ENCODE peak calls at places on chromosomes 16 and 17, in seven cellular contexts. Y, N, A, G, E, O and J are unnamed samples.

GRCh38 chr16:11250091-11250785 is 5.8 kb downstream of the SOCS1 start:
- DNase-seq in A (no peak), O (no peak), E (no peak), G (no peak), Y (no peak), N (no peak), J (no peak)

GRCh38 chr16:83804366-83804765 is 3.4 kb upstream of the HSBP1 start:
- DNase-seq in E (no peak), O (no peak), G (no peak), Y (no peak), A (no peak), N (no peak), J (no peak)

GRCh38 chr16:57530104-57530522 is 6.3 kb downstream of the CCDC102A start:
- DNase-seq in E (peak), O (peak), A (no peak), Y (no peak), N (peak), G (no peak), J (no peak)

GRCh38 chr16:76222087-76222486 is 55.1 kb upstream of the CNTNAP4 start:
- DNase-seq in G (peak), A (no peak), O (no peak), E (peak), N (no peak), Y (no peak), J (no peak)

GRCh38 chr16:56807011-56807675 is 57.9 kb upstream of the SLC12A3 start:
- DNase-seq in Y (no peak), A (no peak), O (no peak), E (peak), G (peak), N (no peak), J (no peak)

GRCh38 chr17:17855976-17856375 is 19.2 kb upstream of the SREBF1 start:
- DNase-seq in G (no peak), Y (no peak), O (no peak), A (no peak), N (no peak), E (no peak), J (peak)

GRCh38 chr17:58289869-58290268 is 9.1 kb upstream of the MPO start:
- DNase-seq in N (no peak), G (no peak), E (peak), O (no peak), Y (no peak), A (no peak), J (no peak)

GRCh38 chr16:12896562-12896961 is 4.8 kb upstream of the SHISA9 start:
- DNase-seq in N (no peak), Y (peak), G (peak), E (peak), O (no peak), A (no peak), J (no peak)

GRCh38 chr16:66964049-66964448 is 3.0 kb downstream of the CES3 start:
- DNase-seq in N (no peak), O (no peak), E (no peak), A (no peak), Y (no peak), G (no peak), J (no peak)

GRCh38 chr17:28748852-28749515 is 5.2 kb downstream of the TRAF4 start:
- DNase-seq in Y (no peak), N (no peak), A (no peak), G (peak), O (no peak), E (no peak), J (no peak)

GRCh38 chr17:78933959-78934568 is 8.9 kb upstream of the TIMP2 start:
- DNase-seq in O (peak), A (peak), N (peak), G (peak), Y (peak), E (peak), J (peak)

GRCh38 chr17:58520843-58521430 is 6.5 kb upstream of the MTMR4 start:
- DNase-seq in O (no peak), Y (no peak), A (no peak), G (peak), N (no peak), E (peak), J (no peak)

GRCh38 chr16:397736-398332 is 835 bp downstream of the NME4 start:
- DNase-seq in A (no peak), N (peak), G (peak), O (peak), E (peak), Y (peak), J (peak)

GRCh38 chr16:84724619-84725307 is 25.0 kb downstream of the USP10 start:
- DNase-seq in Y (no peak), E (no peak), N (no peak), O (peak), G (no peak), A (peak), J (no peak)

GRCh38 chr17:19248923-19249574 is 11.9 kb downstream of the EPN2 start:
- DNase-seq in N (peak), Y (no peak), E (no peak), O (peak), G (no peak), A (no peak), J (peak)

GRCh38 chr16:84616515-84616914 is 1.4 kb downstream of the COTL1 start:
- DNase-seq in O (no peak), G (peak), Y (no peak), N (no peak), E (no peak), A (no peak), J (no peak)

GRCh38 chr16:87067890-87068289 is 249.3 kb downstream of the C16orf95 start:
- DNase-seq in A (no peak), G (no peak), Y (no peak), O (no peak), N (no peak), E (no peak), J (no peak)

GRCh38 chr17:83203073-83203471 is 123.7 kb downstream of the METRNL start:
- DNase-seq in E (peak), G (no peak), A (no peak), Y (no peak), O (peak), N (peak), J (peak)

GRCh38 chr16:66516808-66517585 is 32.9 kb downstream of the TK2 start:
- DNase-seq in Y (peak), E (peak), O (peak), N (peak), A (peak), G (peak), J (peak)

GRCh38 chr17:34236341-34236892 is 18.7 kb upstream of the CCL2 start:
- DNase-seq in Y (no peak), E (no peak), N (no peak), G (no peak), A (peak), O (no peak), J (no peak)

GRCh38 chr17:1967092-1967662 is 58.0 kb downstream of the RTN4RL1 start:
- DNase-seq in N (no peak), E (no peak), Y (no peak), A (no peak), G (no peak), O (no peak), J (no peak)

GRCh38 chr17:5236871-5237540 is 2.3 kb upstream of the SCIMP start:
- DNase-seq in E (no peak), O (no peak), A (no peak), Y (no peak), N (no peak), G (no peak), J (no peak)

GRCh38 chr17:47715669-47716325 is 17.2 kb upstream of the TBX21 start:
- DNase-seq in G (no peak), A (no peak), N (no peak), Y (no peak), O (no peak), E (no peak), J (no peak)

GRCh38 chr16:245105-245504 is 10.5 kb downstream of the FAM234A start:
- DNase-seq in O (no peak), N (no peak), A (no peak), Y (no peak), G (no peak), E (no peak), J (no peak)

GRCh38 chr17:72702998-72703397 is 389.5 kb downstream of the SLC39A11 start:
- DNase-seq in E (no peak), O (no peak), A (no peak), N (no peak), Y (no peak), G (no peak), J (no peak)

GRCh38 chr16:46883690-46884512 is at the start of gene GPT2:
- DNase-seq in O (peak), A (no peak), E (peak), Y (peak), N (peak), G (peak), J (peak)
- TF ChIP-seq CTCF in O (peak), A (no peak), E (peak), Y (no peak), N (no peak), G (no peak), J (peak)

DNA sequence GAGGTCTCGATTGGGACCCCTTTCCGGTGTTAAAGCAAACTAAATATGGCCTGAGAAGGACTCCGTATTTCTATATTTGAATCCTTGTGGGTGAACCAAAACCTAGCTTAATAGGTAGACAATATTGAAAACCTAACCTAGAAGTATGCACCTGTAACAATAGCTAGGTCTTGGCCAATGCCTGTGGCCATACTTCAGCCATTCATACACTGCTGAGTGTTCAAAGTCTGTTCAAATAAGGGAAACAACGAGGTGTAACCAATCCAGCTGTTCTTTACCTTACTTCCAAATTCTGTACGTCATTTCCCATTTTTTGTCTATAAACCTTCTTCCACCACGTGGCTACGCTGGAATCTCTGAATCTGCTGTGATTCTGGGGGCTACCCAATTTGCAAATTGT is 34.1 kb upstream of the HELZ start:
- DNase-seq in O (no peak), G (no peak), E (peak), Y (no peak), A (no peak), N (no peak), J (no peak)
- TF ChIP-seq POLR2A in O (no peak), G (no peak), E (no peak), Y (no peak), A (no peak), N (no peak), J (no peak)

GRCh38 chr16:31458073-31458834 is 1.0 kb upstream of the ARMC5 start:
- DNase-seq in Y (peak), G (peak), A (no peak), N (peak), O (no peak), E (peak), J (peak)
- TF ChIP-seq CTCF in Y (no peak), G (no peak), A (no peak), N (peak), O (no peak), E (peak), J (no peak)

GRCh38 chr16:21652451-21652850 is at the start of gene IGSF6:
- DNase-seq in N (no peak), O (no peak), G (no peak), A (no peak), E (no peak), Y (no peak), J (no peak)
- TF ChIP-seq POLR2A in N (no peak), O (no peak), G (no peak), A (no peak), E (no peak), Y (no peak), J (no peak)

DNA sequence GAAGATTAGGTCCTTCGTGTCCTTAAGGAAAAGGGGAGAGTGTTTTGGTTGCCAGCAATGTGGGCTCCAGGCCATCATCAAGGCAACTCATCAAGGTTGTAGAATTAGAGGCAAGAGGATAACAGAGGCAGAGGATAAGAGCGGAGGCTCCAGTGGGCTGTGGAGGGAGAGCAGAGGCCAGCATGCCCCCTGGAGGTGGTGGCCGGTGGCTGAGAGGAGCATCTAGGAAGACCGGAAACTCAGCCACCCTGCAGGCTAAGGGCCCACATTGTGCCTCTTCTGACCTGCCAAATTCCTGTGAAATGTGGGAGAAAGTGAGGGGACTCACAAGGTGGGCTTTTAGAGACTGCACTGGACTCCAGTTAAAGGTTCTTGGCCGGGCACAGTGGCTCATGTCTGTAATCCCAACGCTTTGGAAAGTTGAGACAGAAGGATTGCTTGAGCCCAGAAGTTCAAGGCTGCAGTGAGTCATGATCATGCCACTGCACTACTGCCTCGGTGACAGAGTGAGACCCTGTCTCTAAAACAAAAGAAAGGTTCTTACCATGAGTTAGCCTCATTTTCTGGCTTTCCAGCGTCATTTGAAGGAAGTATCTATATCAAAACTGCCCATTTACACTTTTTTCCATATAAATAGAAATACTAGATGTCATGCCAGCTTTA is 62.7 kb upstream of the ADORA2B start:
- DNase-seq in N (no peak), Y (no peak), A (no peak), E (peak), O (no peak), G (no peak), J (no peak)
- TF ChIP-seq CTCF in N (no peak), Y (no peak), A (no peak), E (peak), O (no peak), G (no peak), J (no peak)

DNA sequence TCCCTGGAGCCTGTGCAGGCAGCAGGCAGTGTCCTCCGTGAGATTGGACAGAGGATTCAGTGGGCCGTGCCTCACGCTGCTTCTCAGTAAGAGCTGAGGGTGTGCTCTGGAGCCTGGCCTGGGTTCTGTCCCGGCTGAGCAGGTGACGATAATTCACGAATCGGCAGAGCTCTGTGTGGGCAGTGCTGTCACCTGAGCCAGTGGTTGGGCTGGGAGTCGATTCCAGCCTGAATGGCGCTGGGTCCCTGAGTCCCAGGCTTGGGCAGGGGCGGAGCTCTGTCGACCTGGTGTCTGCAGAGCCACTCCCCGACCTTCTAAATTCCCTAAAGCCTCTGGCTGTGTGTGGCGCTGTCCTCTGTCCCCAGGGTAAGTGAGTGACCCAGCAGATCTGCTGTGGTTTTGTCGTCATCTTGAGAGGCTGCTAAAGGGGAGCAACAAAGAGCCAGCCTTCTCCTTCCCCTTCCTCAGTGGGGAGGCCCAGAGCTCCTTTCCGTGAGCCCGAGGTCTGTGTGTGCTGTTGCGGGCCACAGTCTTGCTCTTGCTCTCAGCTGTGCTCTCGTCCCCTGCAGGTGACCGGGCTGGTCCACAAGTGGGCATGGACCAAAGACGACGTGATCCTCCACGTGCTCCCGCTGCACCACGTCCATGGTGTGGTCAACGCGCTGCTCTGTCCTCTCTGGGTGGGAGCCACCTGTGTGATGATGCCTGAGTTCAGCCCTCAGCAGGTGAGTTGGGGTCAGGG is 8.6 kb downstream of the ACSF3 start:
- DNase-seq in A (no peak), E (no peak), Y (no peak), O (no peak), N (no peak), G (no peak), J (no peak)
- TF ChIP-seq POLR2A in A (no peak), E (no peak), Y (no peak), O (no peak), N (no peak), G (no peak), J (no peak)

GRCh38 chr17:69489303-69489702 is 74.8 kb downstream of the MAP2K6 start:
- DNase-seq in G (no peak), O (no peak), E (no peak), Y (no peak), A (no peak), N (no peak), J (no peak)

GRCh38 chr17:69486779-69487637 is 72.5 kb downstream of the MAP2K6 start:
- DNase-seq in A (no peak), O (no peak), N (no peak), G (no peak), E (no peak), Y (no peak), J (no peak)

GRCh38 chr17:69492410-69493071 is 78.0 kb downstream of the MAP2K6 start:
- DNase-seq in G (peak), A (no peak), O (no peak), N (no peak), Y (no peak), E (no peak), J (no peak)
- TF ChIP-seq CTCF in G (no peak), A (no peak), O (no peak), N (no peak), Y (no peak), E (no peak), J (no peak)

DNA sequence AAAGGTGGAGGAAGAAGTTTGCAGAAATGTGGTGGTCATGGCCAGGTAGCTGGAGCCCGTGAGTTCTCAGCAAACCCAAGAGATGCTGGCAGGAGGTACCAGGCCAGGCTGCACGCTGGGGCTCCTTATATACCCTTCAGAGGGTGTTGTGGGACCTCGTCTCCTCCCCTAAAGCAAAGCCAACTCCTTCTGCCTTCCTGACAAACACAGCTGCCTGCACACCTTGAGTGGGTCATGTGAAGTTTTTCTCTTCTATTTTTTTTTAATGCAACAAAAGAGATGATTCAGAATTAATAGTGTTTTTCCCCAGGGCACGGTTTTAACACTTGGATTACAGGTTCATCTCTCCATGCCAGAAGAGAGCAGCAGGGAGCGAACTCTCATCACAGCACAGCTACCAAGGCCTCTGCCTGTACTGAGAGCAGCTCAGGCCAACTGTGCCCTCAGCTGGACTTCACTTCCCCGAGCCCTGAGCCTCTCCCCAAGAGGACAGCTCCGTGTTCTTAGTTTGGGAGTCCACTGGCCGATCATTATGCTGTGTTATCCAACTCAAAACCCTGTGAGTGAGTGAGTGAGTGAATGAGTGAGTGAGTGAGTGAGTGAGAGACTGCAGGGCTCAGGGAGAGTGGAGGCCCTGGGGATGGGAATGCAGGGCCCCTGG is at the start of gene KRT15:
- DNase-seq in O (no peak), E (no peak), G (no peak), Y (no peak), N (no peak), A (no peak), J (no peak)
- TF ChIP-seq POLR2A in O (no peak), E (no peak), G (no peak), Y (no peak), N (no peak), A (no peak), J (no peak)